ENCODE peak calls at places on chromosomes 3 and 15, in nine cellular contexts. One of them, this sample, is unnamed. For H3K4me1, the result is how much of the 10 kb centered on the place peaks cover.

GRCh38 chr3:8253201-8253600 is 248.4 kb upstream of the LMCD1 start:
- DNase-seq in colonic mucosa: no peak
- DNase-seq in MM.1S: no peak
- DNase-seq in PC-3: no peak
- DNase-seq in HCT116: no peak
- DNase-seq in fibroblast of lung: no peak
- DNase-seq in kidney: no peak
- DNase-seq in IMR-90: no peak
- DNase-seq in H1: no peak
- DNase-seq in this sample: no peak

GRCh38 chr3:36248374-36248773 is 131.9 kb upstream of the STAC start:
- DNase-seq in colonic mucosa: no peak
- DNase-seq in MM.1S: no peak
- DNase-seq in PC-3: no peak
- DNase-seq in HCT116: no peak
- DNase-seq in fibroblast of lung: no peak
- DNase-seq in kidney: no peak
- DNase-seq in IMR-90: no peak
- DNase-seq in H1: no peak
- DNase-seq in this sample: no peak

GRCh38 chr3:5347486-5347885 is 160.0 kb downstream of the EDEM1 start:
- DNase-seq in colonic mucosa: no peak
- DNase-seq in MM.1S: no peak
- DNase-seq in PC-3: peak
- DNase-seq in HCT116: no peak
- DNase-seq in fibroblast of lung: no peak
- DNase-seq in kidney: no peak
- DNase-seq in IMR-90: no peak
- DNase-seq in H1: no peak
- DNase-seq in this sample: no peak

GRCh38 chr3:40130721-40131120 is 178.8 kb upstream of the EIF1B start:
- DNase-seq in colonic mucosa: no peak
- DNase-seq in MM.1S: no peak
- DNase-seq in PC-3: no peak
- DNase-seq in HCT116: no peak
- DNase-seq in fibroblast of lung: no peak
- DNase-seq in kidney: no peak
- DNase-seq in IMR-90: no peak
- DNase-seq in H1: no peak
- DNase-seq in this sample: no peak

GRCh38 chr3:146382386-146382785 is 87.0 kb downstream of the PLSCR2 start:
- DNase-seq in colonic mucosa: peak
- DNase-seq in MM.1S: no peak
- DNase-seq in PC-3: peak
- DNase-seq in HCT116: peak
- DNase-seq in fibroblast of lung: peak
- DNase-seq in kidney: no peak
- DNase-seq in IMR-90: peak
- DNase-seq in H1: no peak
- DNase-seq in this sample: no peak

GRCh38 chr15:39367591-39367990 is 213.3 kb upstream of the THBS1 start:
- DNase-seq in colonic mucosa: no peak
- DNase-seq in MM.1S: no peak
- DNase-seq in PC-3: no peak
- DNase-seq in HCT116: no peak
- DNase-seq in fibroblast of lung: peak
- DNase-seq in kidney: no peak
- DNase-seq in IMR-90: no peak
- DNase-seq in H1: no peak
- DNase-seq in this sample: no peak

GRCh38 chr3:49803464-49804140 is 541 bp downstream of the INKA1 start:
- DNase-seq in colonic mucosa: no peak
- DNase-seq in MM.1S: peak
- DNase-seq in PC-3: no peak
- DNase-seq in HCT116: no peak
- DNase-seq in fibroblast of lung: no peak
- DNase-seq in kidney: peak
- DNase-seq in IMR-90: peak
- DNase-seq in H1: no peak
- DNase-seq in this sample: peak

GRCh38 chr3:65425880-65426279 is 612.8 kb downstream of the MAGI1 start:
- DNase-seq in colonic mucosa: no peak
- DNase-seq in MM.1S: no peak
- DNase-seq in PC-3: peak
- DNase-seq in HCT116: no peak
- DNase-seq in fibroblast of lung: no peak
- DNase-seq in kidney: no peak
- DNase-seq in IMR-90: peak
- DNase-seq in H1: no peak
- DNase-seq in this sample: no peak

GRCh38 chr3:132237652-132238032 is 79.6 kb upstream of the ACP3 start:
- DNase-seq in colonic mucosa: no peak
- DNase-seq in MM.1S: no peak
- DNase-seq in PC-3: no peak
- DNase-seq in HCT116: no peak
- DNase-seq in fibroblast of lung: no peak
- DNase-seq in kidney: no peak
- DNase-seq in IMR-90: no peak
- DNase-seq in H1: no peak
- DNase-seq in this sample: no peak

GRCh38 chr15:64209680-64210334 is 47.0 kb upstream of the PPIB start:
- DNase-seq in colonic mucosa: no peak
- DNase-seq in MM.1S: peak
- DNase-seq in PC-3: peak
- DNase-seq in HCT116: peak
- DNase-seq in fibroblast of lung: peak
- DNase-seq in kidney: no peak
- DNase-seq in IMR-90: peak
- DNase-seq in H1: no peak
- DNase-seq in this sample: no peak

GRCh38 chr3:164094546-164094945 is 983.8 kb downstream of the SI start:
- DNase-seq in colonic mucosa: no peak
- DNase-seq in MM.1S: no peak
- DNase-seq in PC-3: peak
- DNase-seq in HCT116: no peak
- DNase-seq in fibroblast of lung: no peak
- DNase-seq in kidney: no peak
- DNase-seq in IMR-90: no peak
- DNase-seq in H1: no peak
- DNase-seq in this sample: no peak

GRCh38 chr3:55160241-55160877 is 232.5 kb upstream of the LRTM1 start:
- DNase-seq in colonic mucosa: peak
- DNase-seq in MM.1S: no peak
- DNase-seq in PC-3: peak
- DNase-seq in HCT116: no peak
- DNase-seq in fibroblast of lung: peak
- DNase-seq in kidney: peak
- DNase-seq in IMR-90: peak
- DNase-seq in H1: no peak
- DNase-seq in this sample: no peak

GRCh38 chr15:75923756-75924155 is 20.1 kb downstream of the FBXO22 start:
- DNase-seq in colonic mucosa: no peak
- DNase-seq in MM.1S: no peak
- DNase-seq in PC-3: no peak
- DNase-seq in HCT116: no peak
- DNase-seq in fibroblast of lung: no peak
- DNase-seq in kidney: no peak
- DNase-seq in IMR-90: no peak
- DNase-seq in H1: no peak
- DNase-seq in this sample: peak

GRCh38 chr15:75925440-75925839 is 21.8 kb downstream of the FBXO22 start:
- DNase-seq in colonic mucosa: no peak
- DNase-seq in MM.1S: no peak
- DNase-seq in PC-3: no peak
- DNase-seq in HCT116: no peak
- DNase-seq in fibroblast of lung: no peak
- DNase-seq in kidney: no peak
- DNase-seq in IMR-90: no peak
- DNase-seq in H1: no peak
- DNase-seq in this sample: no peak

GRCh38 chr15:75924576-75924975 is 20.9 kb downstream of the FBXO22 start:
- DNase-seq in colonic mucosa: no peak
- DNase-seq in MM.1S: no peak
- DNase-seq in PC-3: peak
- DNase-seq in HCT116: no peak
- DNase-seq in fibroblast of lung: peak
- DNase-seq in kidney: no peak
- DNase-seq in IMR-90: no peak
- DNase-seq in H1: no peak
- DNase-seq in this sample: no peak

GRCh38 chr15:75920079-75920478 is 16.4 kb downstream of the FBXO22 start:
- DNase-seq in colonic mucosa: no peak
- DNase-seq in MM.1S: no peak
- DNase-seq in PC-3: no peak
- DNase-seq in HCT116: no peak
- DNase-seq in fibroblast of lung: peak
- DNase-seq in kidney: no peak
- DNase-seq in IMR-90: peak
- DNase-seq in H1: no peak
- DNase-seq in this sample: no peak

GRCh38 chr15:75921732-75922703 is 18.3 kb downstream of the FBXO22 start:
- DNase-seq in colonic mucosa: peak
- DNase-seq in MM.1S: no peak
- DNase-seq in PC-3: peak
- DNase-seq in HCT116: peak
- DNase-seq in fibroblast of lung: peak
- DNase-seq in kidney: no peak
- DNase-seq in IMR-90: peak
- DNase-seq in H1: no peak
- DNase-seq in this sample: peak
- TF ChIP-seq CTCF in colonic mucosa: peak
- TF ChIP-seq CTCF in MM.1S: peak
- TF ChIP-seq CTCF in PC-3: peak
- TF ChIP-seq CTCF in HCT116: peak
- TF ChIP-seq CTCF in fibroblast of lung: peak
- TF ChIP-seq CTCF in kidney: peak
- TF ChIP-seq CTCF in IMR-90: peak
- TF ChIP-seq CTCF in H1: no peak
- TF ChIP-seq CTCF in this sample: peak

GRCh38 chr3:25664066-25664809 is 469 bp downstream of the TOP2B start:
- DNase-seq in colonic mucosa: peak
- DNase-seq in MM.1S: peak
- DNase-seq in PC-3: peak
- DNase-seq in HCT116: peak
- DNase-seq in fibroblast of lung: peak
- DNase-seq in kidney: peak
- DNase-seq in IMR-90: peak
- DNase-seq in H1: peak
- DNase-seq in this sample: peak
- H3K4me1 ChIP-seq in colonic mucosa: under half
- H3K4me1 ChIP-seq in MM.1S: under half
- H3K4me1 ChIP-seq in PC-3: under half
- H3K4me1 ChIP-seq in HCT116: under half
- H3K4me1 ChIP-seq in fibroblast of lung: under half
- H3K4me1 ChIP-seq in kidney: under half
- H3K4me1 ChIP-seq in IMR-90: under half
- H3K4me1 ChIP-seq in H1: under half
- H3K4me1 ChIP-seq in this sample: half or more

DNA sequence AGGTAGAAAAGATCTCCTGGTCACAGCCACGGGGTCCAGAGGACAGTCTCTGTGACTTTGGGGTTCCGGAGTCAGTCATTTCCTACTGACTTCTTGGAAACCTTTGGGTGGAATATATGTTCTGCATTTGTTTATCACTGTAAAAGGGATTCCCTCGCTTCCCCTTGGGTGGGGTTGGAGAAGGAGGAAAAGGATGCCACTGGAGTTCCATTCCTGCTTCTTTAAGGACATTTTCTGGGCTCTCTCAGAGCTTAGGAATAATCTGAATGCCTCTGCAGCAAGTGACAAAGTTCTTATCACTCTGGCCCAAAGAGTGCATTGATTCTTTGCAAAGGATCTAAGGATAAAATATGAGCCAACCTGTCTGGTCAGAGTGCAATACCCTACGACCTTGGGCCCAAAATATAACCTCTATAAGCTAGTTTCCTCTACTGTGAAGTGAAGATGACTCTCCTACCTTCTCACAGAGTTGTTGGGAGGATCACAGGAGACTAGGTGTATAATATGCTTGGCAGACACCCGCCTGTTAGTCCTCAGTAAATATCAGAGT is 17.2 kb downstream of the ARHGEF3 start:
- DNase-seq in colonic mucosa: no peak
- DNase-seq in MM.1S: no peak
- DNase-seq in PC-3: no peak
- DNase-seq in HCT116: no peak
- DNase-seq in fibroblast of lung: no peak
- DNase-seq in kidney: no peak
- DNase-seq in IMR-90: no peak
- DNase-seq in H1: no peak
- DNase-seq in this sample: no peak
- H3K9ac ChIP-seq in colonic mucosa: no peak
- H3K9ac ChIP-seq in MM.1S: no peak
- H3K9ac ChIP-seq in PC-3: no peak
- H3K9ac ChIP-seq in HCT116: no peak
- H3K9ac ChIP-seq in fibroblast of lung: no peak
- H3K9ac ChIP-seq in kidney: no peak
- H3K9ac ChIP-seq in IMR-90: no peak
- H3K9ac ChIP-seq in H1: no peak
- H3K9ac ChIP-seq in this sample: peak

DNA sequence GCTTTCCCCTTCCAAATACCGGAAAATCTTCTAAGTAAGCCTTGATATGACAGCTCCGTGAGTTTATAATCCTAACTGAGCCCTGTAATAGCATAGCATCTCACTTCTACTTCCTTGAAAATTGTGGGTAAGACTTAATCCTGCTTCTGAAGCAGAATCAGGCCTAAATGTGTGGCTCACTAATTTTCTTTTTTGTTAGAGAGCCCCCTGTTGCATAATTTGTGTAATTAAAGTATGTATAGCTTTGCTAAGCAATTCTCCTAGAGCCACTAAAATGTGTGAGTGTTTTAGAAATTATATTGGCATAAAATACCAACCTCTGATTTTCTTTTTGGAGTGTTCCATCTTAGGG is 304.4 kb downstream of the FGF12 start:
- DNase-seq in colonic mucosa: no peak
- DNase-seq in MM.1S: peak
- DNase-seq in PC-3: no peak
- DNase-seq in HCT116: no peak
- DNase-seq in fibroblast of lung: no peak
- DNase-seq in kidney: no peak
- DNase-seq in IMR-90: no peak
- DNase-seq in H1: no peak
- DNase-seq in this sample: no peak
- TF ChIP-seq CTCF in colonic mucosa: no peak
- TF ChIP-seq CTCF in MM.1S: peak
- TF ChIP-seq CTCF in PC-3: peak
- TF ChIP-seq CTCF in HCT116: peak
- TF ChIP-seq CTCF in fibroblast of lung: peak
- TF ChIP-seq CTCF in kidney: no peak
- TF ChIP-seq CTCF in IMR-90: peak
- TF ChIP-seq CTCF in H1: no peak
- TF ChIP-seq CTCF in this sample: peak

DNA sequence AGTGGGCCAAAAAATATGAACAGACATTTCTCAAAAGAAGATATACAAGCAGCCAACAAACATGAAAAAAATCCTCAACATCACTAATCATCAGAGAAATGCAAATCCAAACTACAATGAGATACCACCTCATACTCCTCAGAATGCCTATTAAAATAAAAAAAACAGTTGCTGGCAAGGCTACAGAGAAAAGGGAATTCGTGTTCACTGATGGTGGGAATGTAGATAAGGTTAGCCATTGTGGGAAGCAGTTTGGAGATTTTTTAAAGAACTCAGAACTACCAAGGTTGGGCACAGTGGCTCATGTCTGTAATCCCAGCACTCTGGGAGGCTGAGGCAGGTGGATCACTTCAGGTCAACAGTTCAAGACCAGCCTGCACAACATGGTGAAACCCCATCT is 27.8 kb upstream of the C15orf40 start:
- DNase-seq in colonic mucosa: no peak
- DNase-seq in MM.1S: no peak
- DNase-seq in PC-3: no peak
- DNase-seq in HCT116: no peak
- DNase-seq in fibroblast of lung: peak
- DNase-seq in kidney: no peak
- DNase-seq in IMR-90: no peak
- DNase-seq in H1: no peak
- DNase-seq in this sample: no peak
- H3K4me1 ChIP-seq in colonic mucosa: under half
- H3K4me1 ChIP-seq in MM.1S: under half
- H3K4me1 ChIP-seq in PC-3: under half
- H3K4me1 ChIP-seq in HCT116: under half
- H3K4me1 ChIP-seq in fibroblast of lung: under half
- H3K4me1 ChIP-seq in kidney: under half
- H3K4me1 ChIP-seq in IMR-90: under half
- H3K4me1 ChIP-seq in H1: under half
- H3K4me1 ChIP-seq in this sample: under half